ENCODE peak calls at places on chromosome 2, in four cellular contexts. J, V, X and T are unnamed samples.

GRCh38 chr2:215447056-215447455 is 11.2 kb upstream of the FN1 start:
- DNase-seq in X (no peak), V (no peak), J (no peak), T (no peak)

GRCh38 chr2:240885980-240886565 is 9.9 kb downstream of the MAB21L4 start:
- DNase-seq in J (no peak), V (no peak), X (no peak), T (no peak)

GRCh38 chr2:2580341-2580740 is 249.3 kb upstream of the MYT1L start:
- DNase-seq in V (no peak), X (no peak), J (no peak), T (no peak)

GRCh38 chr2:69169990-69170389 is 157.0 kb downstream of the ANTXR1 start:
- DNase-seq in J (no peak), X (no peak), V (no peak), T (no peak)

GRCh38 chr2:239278941-239279365 is 121.9 kb downstream of the HDAC4 start:
- DNase-seq in X (no peak), J (no peak), V (no peak), T (no peak)

GRCh38 chr2:81658227-81658626 is 1353.7 kb upstream of the LRRTM1 start:
- DNase-seq in J (no peak), V (no peak), X (no peak), T (no peak)

GRCh38 chr2:54898451-54899226 is 151.6 kb downstream of the RTN4 start:
- DNase-seq in X (no peak), J (no peak), V (no peak), T (no peak)

GRCh38 chr2:120231564-120231973 is 8.4 kb upstream of the TMEM185B start:
- DNase-seq in X (no peak), V (peak; percentile 38), J (no peak), T (peak; percentile 20)

GRCh38 chr2:7007846-7008741 is 90.9 kb downstream of the RNF144A start:
- DNase-seq in V (no peak), X (peak; percentile 41), J (no peak), T (peak; percentile 76)

DNA sequence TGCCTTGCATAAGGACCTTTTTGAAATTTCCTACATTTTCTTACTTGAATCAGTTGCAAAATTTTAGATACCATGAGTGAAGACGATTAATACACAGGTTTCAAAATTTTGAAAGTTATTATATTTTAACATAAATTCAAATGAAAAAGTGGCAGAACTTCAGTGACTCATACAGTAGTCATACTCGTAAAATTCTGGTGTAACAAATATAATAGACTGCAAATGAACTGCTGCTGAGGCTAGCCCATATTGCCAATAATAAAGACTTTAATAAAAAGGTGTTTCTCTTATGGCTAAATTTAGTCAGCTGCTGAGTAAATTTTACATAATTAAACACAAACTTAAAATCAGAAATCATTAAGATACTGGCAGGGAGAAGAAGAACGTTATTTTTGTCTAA is 36.9 kb downstream of the MSH6 start:
- DNase-seq in X (no peak), V (no peak), J (no peak), T (no peak)
- H3K4me3 ChIP-seq in X (no peak overlapping the region), V (no peak overlapping the region), J (no peak overlapping the region), T (no peak overlapping the region)

GRCh38 chr2:27370026-27370815 is at the start of the genes EIF2B4 and SNX17:
- DNase-seq in V (peak; percentile 99), J (peak; percentile 100), X (peak; percentile 100), T (peak; percentile 99)
- H3K4me3 ChIP-seq in V (peak within 1 kb of the TSS; percentile 87), J (peak within 1 kb of the TSS; percentile 88), X (peak within 1 kb of the TSS; percentile 96), T (peak within 1 kb of the TSS; percentile 100)

DNA sequence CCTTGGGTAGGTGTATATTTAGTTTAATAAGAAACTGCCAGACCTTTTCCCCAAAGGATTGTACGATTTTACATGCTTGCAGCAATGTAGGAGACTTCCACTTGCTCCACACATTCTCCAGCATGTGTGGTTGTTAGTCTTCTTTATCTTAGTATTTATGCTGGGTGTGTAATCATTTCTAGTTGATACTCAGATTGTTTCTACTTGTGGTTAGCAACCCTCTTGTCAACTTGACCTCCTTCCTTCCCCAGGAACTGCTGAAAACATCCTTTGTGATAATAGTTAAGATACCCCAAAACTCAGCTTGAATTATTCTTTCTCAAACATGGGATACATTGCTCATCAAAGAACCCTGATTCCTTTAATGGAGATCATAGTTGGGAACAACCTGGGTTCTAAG is 37.2 kb upstream of the CYBRD1 start:
- DNase-seq in V (peak; percentile 31), X (no peak), J (no peak), T (no peak)
- H3K4me3 ChIP-seq in V (peak overlapping the region; percentile 23), X (no peak overlapping the region), J (no peak overlapping the region), T (no peak overlapping the region)

DNA sequence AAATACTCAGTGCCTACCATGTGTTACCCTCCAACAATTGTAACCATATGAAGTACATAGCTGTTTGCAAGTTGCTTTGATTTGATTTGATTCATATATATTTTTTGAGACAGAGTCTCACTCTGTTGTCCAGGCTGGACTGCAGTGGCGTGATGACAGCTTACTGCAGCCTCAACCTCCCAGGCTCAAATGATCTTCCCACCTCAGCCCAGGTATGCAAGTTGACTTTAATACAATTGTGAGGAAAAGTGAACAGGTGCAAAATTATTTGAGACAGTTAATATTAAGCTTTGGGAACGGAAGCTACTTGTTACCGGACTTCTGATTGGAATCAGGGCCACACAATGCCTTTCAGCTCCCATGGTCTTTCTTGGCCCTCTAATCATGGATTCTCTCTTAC is 1.3 kb upstream of the RPL37A start:
- DNase-seq in J (no peak), X (no peak), V (no peak), T (no peak)
- H3K4me3 ChIP-seq in J (no peak overlapping the region), X (no peak overlapping the region), V (peak overlapping the region; percentile 93), T (no peak overlapping the region)

GRCh38 chr2:165953655-165954606 is at the start of gene TTC21B:
- DNase-seq in J (peak; percentile 95), V (peak; percentile 95), X (peak; percentile 97), T (peak; percentile 91)

GRCh38 chr2:165950438-165950837 is 3.1 kb downstream of the TTC21B start:
- DNase-seq in X (peak; percentile 3), J (no peak), V (no peak), T (no peak)

GRCh38 chr2:165952600-165953210 is 871 bp downstream of the TTC21B start:
- DNase-seq in V (peak; percentile 11), J (no peak), X (peak; percentile 42), T (no peak)

GRCh38 chr2:165953306-165953654 is 296 bp downstream of the TTC21B start:
- DNase-seq in V (no peak), X (no peak), J (no peak), T (peak; percentile 61)

GRCh38 chr2:165952085-165952484 is 1.5 kb downstream of the TTC21B start:
- DNase-seq in V (no peak), X (no peak), J (no peak), T (no peak)
- H3K4me3 ChIP-seq in V (peak overlapping the region; percentile 94), X (no peak overlapping the region), J (no peak overlapping the region), T (no peak overlapping the region)